ENCODE peak calls at places on chromosomes 2 and 18, in ten cellular contexts. L, B, O, W, D, J, M, U, T and X are unnamed samples.

GRCh38 chr18:79902075-79902474 is 49.4 kb downstream of the SLC66A2 start:
- DNase-seq in L (peak), B (no peak), O (no peak), W (no peak), D (no peak), J (no peak), M (no peak), U (no peak), T (no peak), X (no peak)

GRCh38 chr2:136582631-136583205 is 182.6 kb upstream of the THSD7B start:
- DNase-seq in L (peak), B (no peak), O (no peak), W (peak), D (no peak), J (peak), M (no peak), U (peak), T (no peak), X (no peak)

GRCh38 chr2:75064691-75065396 is 106.4 kb downstream of the POLE4 start:
- DNase-seq in L (peak), B (peak), O (peak), W (peak), D (peak), J (peak), M (peak), U (peak), T (no peak), X (no peak)

GRCh38 chr2:207792244-207792785 is 22.6 kb upstream of the FZD5 start:
- DNase-seq in L (no peak), B (peak), O (peak), W (peak), D (peak), J (peak), M (no peak), U (peak), T (no peak), X (no peak)

GRCh38 chr2:52342458-52342857 is 1310.5 kb upstream of the NRXN1 start:
- DNase-seq in L (no peak), B (peak), O (peak), W (no peak), D (no peak), J (no peak), M (no peak), U (no peak), T (no peak), X (no peak)

GRCh38 chr2:109322111-109322510 is 193.1 kb downstream of the SH3RF3 start:
- DNase-seq in L (peak), B (peak), O (peak), W (peak), D (no peak), J (no peak), M (peak), U (peak), T (peak), X (peak)

GRCh38 chr2:126579868-126580267 is 76.1 kb upstream of the GYPC start:
- DNase-seq in L (no peak), B (no peak), O (no peak), W (no peak), D (no peak), J (no peak), M (no peak), U (no peak), T (no peak), X (no peak)

GRCh38 chr18:75427603-75428002 is at the start of gene SMIM21:
- DNase-seq in L (no peak), B (no peak), O (no peak), W (no peak), D (no peak), J (no peak), M (no peak), U (no peak), T (no peak), X (no peak)

GRCh38 chr18:55878224-55878623 is 290.2 kb upstream of the TCF4 start:
- DNase-seq in L (no peak), B (peak), O (peak), W (no peak), D (no peak), J (no peak), M (no peak), U (peak), T (no peak), X (no peak)

GRCh38 chr2:216991563-216991962 is 131.7 kb upstream of the TNP1 start:
- DNase-seq in L (no peak), B (no peak), O (peak), W (peak), D (no peak), J (no peak), M (peak), U (peak), T (peak), X (no peak)

GRCh38 chr2:231604101-231604684 is 11.5 kb downstream of the TEX44 start:
- DNase-seq in L (peak), B (no peak), O (no peak), W (peak), D (no peak), J (peak), M (peak), U (no peak), T (peak), X (peak)

GRCh38 chr2:127400533-127400896 is 12.7 kb upstream of the MAP3K2 start:
- DNase-seq in L (no peak), B (no peak), O (no peak), W (no peak), D (no peak), J (no peak), M (no peak), U (no peak), T (no peak), X (no peak)

GRCh38 chr2:74845991-74846390 is 12.1 kb downstream of the HK2 start:
- DNase-seq in L (no peak), B (peak), O (peak), W (no peak), D (no peak), J (no peak), M (no peak), U (no peak), T (no peak), X (no peak)

GRCh38 chr18:33841221-33841967 is 263.4 kb downstream of the ASXL3 start:
- DNase-seq in L (no peak), B (no peak), O (no peak), W (no peak), D (no peak), J (peak), M (no peak), U (no peak), T (no peak), X (no peak)

GRCh38 chr18:51153659-51154371 is 43.7 kb downstream of the MEX3C start:
- DNase-seq in L (no peak), B (no peak), O (no peak), W (no peak), D (no peak), J (no peak), M (no peak), U (no peak), T (no peak), X (no peak)

GRCh38 chr2:43345872-43346271 is 119.5 kb upstream of the ZFP36L2 start:
- DNase-seq in L (no peak), B (no peak), O (no peak), W (no peak), D (no peak), J (peak), M (no peak), U (no peak), T (no peak), X (no peak)

GRCh38 chr2:225367482-225367881 is 32.0 kb upstream of the NYAP2 start:
- DNase-seq in L (no peak), B (peak), O (no peak), W (no peak), D (no peak), J (peak), M (no peak), U (no peak), T (no peak), X (no peak)

GRCh38 chr2:241445426-241445825 is 63.0 kb downstream of the STK25 start:
- DNase-seq in L (no peak), B (no peak), O (no peak), W (no peak), D (no peak), J (no peak), M (no peak), U (no peak), T (no peak), X (no peak)

GRCh38 chr2:105344704-105345345 is 7.5 kb downstream of the C2orf49 start:
- DNase-seq in L (no peak), B (no peak), O (peak), W (no peak), D (no peak), J (peak), M (no peak), U (peak), T (no peak), X (no peak)

GRCh38 chr2:10534514-10535250 is 86.6 kb upstream of the ODC1 start:
- DNase-seq in L (no peak), B (peak), O (peak), W (no peak), D (no peak), J (no peak), M (no peak), U (no peak), T (no peak), X (no peak)

GRCh38 chr2:5842326-5842725 is 150.1 kb downstream of the SOX11 start:
- DNase-seq in L (no peak), B (no peak), O (no peak), W (no peak), D (no peak), J (no peak), M (no peak), U (no peak), T (no peak), X (no peak)

GRCh38 chr2:86249176-86249842 is 50.1 kb downstream of the MRPL35 start:
- DNase-seq in L (no peak), B (peak), O (peak), W (peak), D (peak), J (peak), M (no peak), U (peak), T (no peak), X (no peak)

GRCh38 chr2:195532255-195532627 is 124.8 kb upstream of the SLC39A10 start:
- DNase-seq in L (no peak), B (no peak), O (no peak), W (no peak), D (no peak), J (no peak), M (no peak), U (no peak), T (no peak), X (no peak)

GRCh38 chr18:39913790-39914366 is 2041.2 kb upstream of the PIK3C3 start:
- DNase-seq in L (no peak), B (no peak), O (no peak), W (no peak), D (no peak), J (no peak), M (no peak), U (no peak), T (no peak), X (no peak)

GRCh38 chr2:125324273-125324672 is 1299.2 kb downstream of the CNTNAP5 start:
- DNase-seq in L (no peak), B (no peak), O (no peak), W (no peak), D (no peak), J (no peak), M (no peak), U (no peak), T (no peak), X (no peak)

GRCh38 chr2:100785621-100786296 is 34.2 kb upstream of the NPAS2 start:
- DNase-seq in L (no peak), B (no peak), O (no peak), W (no peak), D (no peak), J (no peak), M (no peak), U (no peak), T (no peak), X (no peak)
- H3K27ac ChIP-seq in L (peak), B (peak), O (no peak), W (no peak), D (no peak), J (no peak), M (peak), U (no peak), T (no peak), X (no peak)

GRCh38 chr2:177101930-177102329 is 110.7 kb upstream of the HNRNPA3 start:
- DNase-seq in L (no peak), B (no peak), O (no peak), W (no peak), D (no peak), J (no peak), M (no peak), U (no peak), T (no peak), X (no peak)

GRCh38 chr2:177108890-177109289 is 103.7 kb upstream of the HNRNPA3 start:
- DNase-seq in L (no peak), B (no peak), O (no peak), W (no peak), D (no peak), J (no peak), M (no peak), U (no peak), T (no peak), X (no peak)

DNA sequence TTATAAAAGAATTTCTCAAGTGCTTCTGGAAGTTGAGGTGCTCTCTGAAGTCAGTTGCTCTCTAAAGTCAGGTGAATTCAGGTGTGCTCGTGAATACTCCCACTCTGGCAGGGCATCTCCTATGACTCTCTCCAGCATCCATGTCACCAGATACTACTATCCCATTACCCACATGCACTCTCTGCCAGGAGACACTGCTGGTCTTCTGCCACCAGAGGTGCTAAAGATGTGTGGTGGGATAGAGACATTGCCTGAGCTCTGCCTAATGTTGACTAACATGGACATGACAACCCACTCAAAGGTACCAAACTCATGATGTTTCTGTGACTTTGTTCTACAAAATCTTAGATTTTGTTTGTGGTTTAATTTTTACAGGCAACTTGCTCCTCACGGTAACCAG is 106.4 kb upstream of the HNRNPA3 start:
- DNase-seq in L (no peak), B (no peak), O (no peak), W (no peak), D (peak), J (peak), M (no peak), U (no peak), T (no peak), X (no peak)
- TF ChIP-seq CTCF in L (no peak), B (no peak), O (no peak), W (no peak), D (peak), J (peak), M (no peak), U (no peak), T (no peak), X (no peak)

GRCh38 chr2:88857951-88858406 is 166.5 kb downstream of the RPIA start:
- DNase-seq in L (peak), B (peak), O (peak), W (no peak), D (no peak), J (peak), M (no peak), U (peak), T (no peak), X (no peak)

GRCh38 chr2:88859461-88859860 is 168.0 kb downstream of the RPIA start:
- DNase-seq in L (no peak), B (no peak), O (no peak), W (no peak), D (no peak), J (no peak), M (no peak), U (no peak), T (no peak), X (no peak)

GRCh38 chr2:88855620-88856408 is 164.3 kb downstream of the RPIA start:
- DNase-seq in L (no peak), B (no peak), O (no peak), W (no peak), D (no peak), J (no peak), M (no peak), U (no peak), T (no peak), X (no peak)

GRCh38 chr2:88856409-88857135 is 165.1 kb downstream of the RPIA start:
- DNase-seq in L (no peak), B (no peak), O (no peak), W (no peak), D (no peak), J (no peak), M (no peak), U (no peak), T (no peak), X (no peak)

GRCh38 chr2:88857274-88857741 is 165.8 kb downstream of the RPIA start:
- DNase-seq in L (no peak), B (no peak), O (no peak), W (no peak), D (no peak), J (no peak), M (no peak), U (no peak), T (no peak), X (no peak)
- H3K4me3 ChIP-seq in L (no peak), B (no peak), O (no peak), W (no peak), D (no peak), J (no peak), M (no peak), U (no peak), T (no peak), X (no peak)

GRCh38 chr18:22915337-22915736 is 17.8 kb upstream of the RBBP8 start:
- DNase-seq in L (no peak), B (no peak), O (no peak), W (no peak), D (no peak), J (no peak), M (no peak), U (no peak), T (no peak), X (no peak)

GRCh38 chr18:22913861-22914260 is 19.3 kb upstream of the RBBP8 start:
- DNase-seq in L (no peak), B (no peak), O (no peak), W (no peak), D (peak), J (peak), M (no peak), U (no peak), T (no peak), X (no peak)

GRCh38 chr18:22912149-22912548 is 21.0 kb upstream of the RBBP8 start:
- DNase-seq in L (no peak), B (no peak), O (no peak), W (no peak), D (no peak), J (no peak), M (no peak), U (no peak), T (no peak), X (no peak)

GRCh38 chr18:22912835-22913234 is 20.3 kb upstream of the RBBP8 start:
- DNase-seq in L (no peak), B (peak), O (peak), W (no peak), D (no peak), J (no peak), M (no peak), U (peak), T (no peak), X (no peak)

DNA sequence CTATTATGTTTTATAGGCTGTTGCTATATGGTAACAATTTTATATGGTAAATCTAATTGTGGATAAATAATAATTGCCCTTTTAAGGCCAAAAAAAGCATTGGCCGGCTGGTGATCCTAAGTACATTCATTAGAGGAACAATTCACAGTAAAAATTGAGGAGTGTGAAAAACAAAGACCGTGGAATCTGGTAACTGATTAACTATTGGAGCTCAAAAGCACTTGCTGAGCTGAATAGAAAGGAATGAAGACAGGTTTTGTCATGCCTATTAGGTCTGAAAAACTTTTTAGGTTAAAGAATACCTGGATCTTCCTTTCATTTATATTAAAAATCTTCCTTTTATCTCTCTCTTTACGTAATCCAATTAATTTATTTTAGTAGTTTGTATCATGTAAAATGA is 18.5 kb upstream of the RBBP8 start:
- DNase-seq in L (no peak), B (no peak), O (no peak), W (no peak), D (no peak), J (peak), M (no peak), U (no peak), T (no peak), X (no peak)
- H3K27ac ChIP-seq in L (no peak), B (no peak), O (no peak), W (no peak), D (no peak), J (peak), M (no peak), U (no peak), T (no peak), X (no peak)

DNA sequence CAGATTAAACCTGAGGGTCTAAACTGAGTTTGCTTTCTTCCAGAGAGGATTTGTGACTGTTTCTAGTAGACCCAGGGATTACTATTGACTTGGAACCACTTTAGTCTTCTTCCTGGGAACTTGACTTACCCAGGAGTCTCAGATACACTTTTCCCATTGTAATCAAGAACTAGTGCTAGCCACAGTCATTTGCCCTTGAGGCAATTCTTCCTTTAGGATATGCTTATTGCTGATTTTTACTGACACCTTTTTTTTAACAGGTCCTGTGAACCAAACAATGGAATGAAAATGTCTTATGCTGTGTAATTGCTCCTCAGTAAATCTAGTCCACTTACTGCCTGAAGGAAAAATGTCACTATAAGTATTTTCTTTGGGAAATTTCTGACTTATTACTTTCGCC is 78.3 kb downstream of the TAF4B start:
- DNase-seq in L (no peak), B (no peak), O (no peak), W (no peak), D (no peak), J (no peak), M (no peak), U (no peak), T (no peak), X (no peak)
- TF ChIP-seq CTCF in L (no peak), B (no peak), O (no peak), W (no peak), D (no peak), J (no peak), M (no peak), U (no peak), T (no peak), X (no peak)

GRCh38 chr2:72915076-72915906 is 2.0 kb upstream of the EMX1 start:
- DNase-seq in L (no peak), B (no peak), O (no peak), W (no peak), D (no peak), J (peak), M (no peak), U (no peak), T (no peak), X (peak)
- H3K4me3 ChIP-seq in L (peak), B (no peak), O (no peak), W (peak), D (peak), J (peak), M (peak), U (peak), T (peak), X (peak)